ENCODE peak calls at places on chromosome 11, in eight cellular contexts. One of them, this sample, is unnamed.

GRCh38 chr11:101567086-101567485 is 16.7 kb downstream of the TRPC6 start:
- DNase-seq in stimulated activated CD4-positive, alpha-beta T cell treated with anti-CD3 and anti-CD28 coated beads, Interleukin-4, amount 100 ng/mL, for 48 hours: no peak
- DNase-seq in T-cell: no peak
- DNase-seq in glutamatergic neuron: peak; percentile 48
- DNase-seq in stimulated activated CD8-positive, alpha-beta memory T cell treated with anti-CD3 and anti-CD28 coated beads, Interleukin-2, amount 100 ng/mL, for 1 hour: no peak
- DNase-seq in MM.1S: no peak
- DNase-seq in BJ: no peak
- DNase-seq in GM12891: no peak
- DNase-seq in this sample: no peak

GRCh38 chr11:1896895-1897294 is 5.2 kb upstream of the PRR33 start:
- DNase-seq in stimulated activated CD4-positive, alpha-beta T cell treated with anti-CD3 and anti-CD28 coated beads, Interleukin-4, amount 100 ng/mL, for 48 hours: no peak
- DNase-seq in T-cell: no peak
- DNase-seq in glutamatergic neuron: no peak
- DNase-seq in stimulated activated CD8-positive, alpha-beta memory T cell treated with anti-CD3 and anti-CD28 coated beads, Interleukin-2, amount 100 ng/mL, for 1 hour: no peak
- DNase-seq in MM.1S: no peak
- DNase-seq in BJ: no peak
- DNase-seq in GM12891: no peak
- DNase-seq in this sample: no peak

GRCh38 chr11:105227363-105227762 is 87.8 kb upstream of the CARD18 start:
- DNase-seq in stimulated activated CD4-positive, alpha-beta T cell treated with anti-CD3 and anti-CD28 coated beads, Interleukin-4, amount 100 ng/mL, for 48 hours: no peak
- DNase-seq in T-cell: no peak
- DNase-seq in glutamatergic neuron: no peak
- DNase-seq in stimulated activated CD8-positive, alpha-beta memory T cell treated with anti-CD3 and anti-CD28 coated beads, Interleukin-2, amount 100 ng/mL, for 1 hour: no peak
- DNase-seq in MM.1S: no peak
- DNase-seq in BJ: no peak
- DNase-seq in GM12891: no peak
- DNase-seq in this sample: no peak

GRCh38 chr11:8604078-8604723 is 10.2 kb upstream of the STK33 start:
- DNase-seq in stimulated activated CD4-positive, alpha-beta T cell treated with anti-CD3 and anti-CD28 coated beads, Interleukin-4, amount 100 ng/mL, for 48 hours: peak; percentile 27
- DNase-seq in T-cell: peak; percentile 8
- DNase-seq in glutamatergic neuron: peak; percentile 70
- DNase-seq in stimulated activated CD8-positive, alpha-beta memory T cell treated with anti-CD3 and anti-CD28 coated beads, Interleukin-2, amount 100 ng/mL, for 1 hour: no peak
- DNase-seq in MM.1S: peak; percentile 67
- DNase-seq in BJ: peak; percentile 100
- DNase-seq in GM12891: peak; percentile 29
- DNase-seq in this sample: peak; percentile 60

GRCh38 chr11:77413850-77414249 is 60.0 kb downstream of the PAK1 start:
- DNase-seq in stimulated activated CD4-positive, alpha-beta T cell treated with anti-CD3 and anti-CD28 coated beads, Interleukin-4, amount 100 ng/mL, for 48 hours: no peak
- DNase-seq in T-cell: no peak
- DNase-seq in glutamatergic neuron: no peak
- DNase-seq in stimulated activated CD8-positive, alpha-beta memory T cell treated with anti-CD3 and anti-CD28 coated beads, Interleukin-2, amount 100 ng/mL, for 1 hour: no peak
- DNase-seq in MM.1S: no peak
- DNase-seq in BJ: no peak
- DNase-seq in GM12891: no peak
- DNase-seq in this sample: no peak

GRCh38 chr11:45041556-45041955 is 90.9 kb upstream of the TP53I11 start:
- DNase-seq in stimulated activated CD4-positive, alpha-beta T cell treated with anti-CD3 and anti-CD28 coated beads, Interleukin-4, amount 100 ng/mL, for 48 hours: no peak
- DNase-seq in T-cell: no peak
- DNase-seq in glutamatergic neuron: no peak
- DNase-seq in stimulated activated CD8-positive, alpha-beta memory T cell treated with anti-CD3 and anti-CD28 coated beads, Interleukin-2, amount 100 ng/mL, for 1 hour: no peak
- DNase-seq in MM.1S: no peak
- DNase-seq in BJ: no peak
- DNase-seq in GM12891: no peak
- DNase-seq in this sample: no peak

GRCh38 chr11:69874984-69875673 is 55.9 kb upstream of the FGF3 start:
- DNase-seq in stimulated activated CD4-positive, alpha-beta T cell treated with anti-CD3 and anti-CD28 coated beads, Interleukin-4, amount 100 ng/mL, for 48 hours: no peak
- DNase-seq in T-cell: no peak
- DNase-seq in glutamatergic neuron: no peak
- DNase-seq in stimulated activated CD8-positive, alpha-beta memory T cell treated with anti-CD3 and anti-CD28 coated beads, Interleukin-2, amount 100 ng/mL, for 1 hour: no peak
- DNase-seq in MM.1S: no peak
- DNase-seq in BJ: no peak
- DNase-seq in GM12891: no peak
- DNase-seq in this sample: no peak

GRCh38 chr11:9936754-9937153 is 272.9 kb downstream of the SWAP70 start:
- DNase-seq in stimulated activated CD4-positive, alpha-beta T cell treated with anti-CD3 and anti-CD28 coated beads, Interleukin-4, amount 100 ng/mL, for 48 hours: no peak
- DNase-seq in T-cell: no peak
- DNase-seq in glutamatergic neuron: no peak
- DNase-seq in stimulated activated CD8-positive, alpha-beta memory T cell treated with anti-CD3 and anti-CD28 coated beads, Interleukin-2, amount 100 ng/mL, for 1 hour: no peak
- DNase-seq in MM.1S: no peak
- DNase-seq in BJ: no peak
- DNase-seq in GM12891: no peak
- DNase-seq in this sample: no peak

GRCh38 chr11:130585545-130585944 is 137.1 kb downstream of the ADAMTS15 start:
- DNase-seq in stimulated activated CD4-positive, alpha-beta T cell treated with anti-CD3 and anti-CD28 coated beads, Interleukin-4, amount 100 ng/mL, for 48 hours: no peak
- DNase-seq in T-cell: no peak
- DNase-seq in glutamatergic neuron: no peak
- DNase-seq in stimulated activated CD8-positive, alpha-beta memory T cell treated with anti-CD3 and anti-CD28 coated beads, Interleukin-2, amount 100 ng/mL, for 1 hour: no peak
- DNase-seq in MM.1S: no peak
- DNase-seq in BJ: no peak
- DNase-seq in GM12891: no peak
- DNase-seq in this sample: no peak

GRCh38 chr11:36455658-36456111 is 54.4 kb downstream of the TRAF6 start:
- DNase-seq in stimulated activated CD4-positive, alpha-beta T cell treated with anti-CD3 and anti-CD28 coated beads, Interleukin-4, amount 100 ng/mL, for 48 hours: no peak
- DNase-seq in T-cell: no peak
- DNase-seq in glutamatergic neuron: no peak
- DNase-seq in stimulated activated CD8-positive, alpha-beta memory T cell treated with anti-CD3 and anti-CD28 coated beads, Interleukin-2, amount 100 ng/mL, for 1 hour: no peak
- DNase-seq in MM.1S: no peak
- DNase-seq in BJ: peak; percentile 99
- DNase-seq in GM12891: no peak
- DNase-seq in this sample: no peak